ENCODE peak calls at places on chromosomes 11 and 22, in seven cellular contexts. K, R, G, A, Y, I and P are unnamed samples.

GRCh38 chr11:68470304-68470811 is 9.8 kb downstream of the PPP6R3 start:
- DNase-seq in R (no peak), A (no peak), G (no peak), I (peak; percentile 59), K (no peak), Y (no peak), P (no peak)

GRCh38 chr11:134063096-134063495 is 5.8 kb upstream of the JAM3 start:
- DNase-seq in K (no peak), R (no peak), Y (no peak), I (no peak), G (no peak), A (no peak), P (no peak)

GRCh38 chr11:97989121-97989520 is 1031.6 kb upstream of the CNTN5 start:
- DNase-seq in K (no peak), Y (no peak), G (no peak), I (no peak), R (no peak), A (no peak), P (no peak)

GRCh38 chr11:67438121-67438902 is 830 bp upstream of the PTPRCAP start:
- DNase-seq in R (peak; percentile 68), I (no peak), Y (no peak), A (peak; percentile 77), K (no peak), G (no peak), P (no peak)

GRCh38 chr11:118988280-118988679 is 9.7 kb upstream of the CENATAC start:
- DNase-seq in I (no peak), R (peak; percentile 84), Y (no peak), G (no peak), K (no peak), A (no peak), P (no peak)

GRCh38 chr11:131918663-131919062 is 548.2 kb downstream of the NTM start:
- DNase-seq in K (no peak), A (no peak), R (no peak), I (no peak), G (no peak), Y (no peak), P (no peak)

GRCh38 chr11:86636275-86636674 is 36.1 kb downstream of the ME3 start:
- DNase-seq in R (no peak), K (no peak), I (no peak), A (no peak), G (no peak), Y (no peak), P (peak; percentile 78)

GRCh38 chr11:61477734-61478148 is 30.8 kb upstream of the LRRC10B start:
- DNase-seq in K (peak; percentile 24), I (no peak), R (no peak), G (no peak), A (peak; percentile 58), Y (no peak), P (no peak)

GRCh38 chr22:45318558-45319318 is 9.0 kb downstream of the FAM118A start:
- DNase-seq in R (no peak), A (peak; percentile 19), I (no peak), Y (no peak), G (no peak), K (no peak), P (peak; percentile 75)